ENCODE peak calls at places on chromosomes 2 and 18, in eight cellular contexts. N is HCT116, R is GM23248, Q is GDM1, E is foreskin fibroblast, H is iPS-NIHi11, X is suprapubic skin, D is RPMI8226. I is an unnamed sample.

GRCh38 chr2:24919977-24920812 is at the start of gene ADCY3:
- DNase-seq in D (peak), E (peak), Q (peak), X (no peak), N (no peak), R (peak), H (peak), I (peak)

GRCh38 chr2:30354621-30355020 is 92.4 kb upstream of the LCLAT1 start:
- DNase-seq in D (no peak), X (no peak), R (peak), E (no peak), Q (no peak), N (no peak), H (no peak), I (no peak)

GRCh38 chr2:40043641-40044040 is 264.6 kb upstream of the THUMPD2 start:
- DNase-seq in R (no peak), H (peak), Q (no peak), N (no peak), X (no peak), E (no peak), D (no peak), I (no peak)

GRCh38 chr2:144521702-144522101 is 1.8 kb upstream of the ZEB2 start:
- DNase-seq in X (no peak), D (no peak), E (no peak), Q (no peak), H (no peak), N (no peak), R (no peak), I (no peak)

GRCh38 chr2:69087912-69088240 is 74.9 kb downstream of the ANTXR1 start:
- DNase-seq in E (peak), D (no peak), Q (no peak), N (no peak), X (no peak), H (no peak), R (peak), I (no peak)

GRCh38 chr2:42369551-42370229 is 8.7 kb upstream of the COX7A2L start:
- DNase-seq in N (no peak), Q (no peak), D (no peak), R (no peak), E (no peak), H (no peak), X (no peak), I (no peak)

GRCh38 chr18:45014047-45014501 is 333.4 kb downstream of the SETBP1 start:
- DNase-seq in E (peak), N (no peak), X (no peak), R (peak), Q (no peak), H (peak), D (no peak), I (no peak)

GRCh38 chr2:5020451-5020850 is 671.7 kb upstream of the SOX11 start:
- DNase-seq in D (no peak), E (no peak), X (no peak), Q (no peak), N (no peak), R (no peak), H (no peak), I (no peak)

GRCh38 chr2:229090231-229090630 is 180.9 kb downstream of the PID1 start:
- DNase-seq in E (peak), X (no peak), R (peak), N (no peak), D (no peak), Q (no peak), H (no peak), I (no peak)

GRCh38 chr2:233387667-233388528 is 33.6 kb downstream of the DGKD start:
- DNase-seq in R (peak), N (no peak), X (peak), D (peak), H (no peak), Q (no peak), E (peak), I (peak)